ENCODE peak calls at places on chromosome 1, in nine cellular contexts. One of them, this sample, is unnamed.

GRCh38 chr1:248804771-248805681 is 20.7 kb downstream of the SH3BP5L start:
- DNase-seq in NCI-H1436: no peak
- DNase-seq in sciatic nerve: no peak
- DNase-seq in AG09319: no peak
- DNase-seq in fibroblast of mammary gland: no peak
- DNase-seq in neuronal stem cell: no peak
- DNase-seq in ELF-1: no peak
- DNase-seq in GM12892: peak; percentile 48
- DNase-seq in non-pigmented ciliary epithelial cell: no peak
- DNase-seq in this sample: no peak

GRCh38 chr1:40477680-40478057 is 579 bp downstream of the ZFP69 start:
- DNase-seq in NCI-H1436: no peak
- DNase-seq in sciatic nerve: no peak
- DNase-seq in AG09319: no peak
- DNase-seq in fibroblast of mammary gland: peak; percentile 28
- DNase-seq in neuronal stem cell: no peak
- DNase-seq in ELF-1: no peak
- DNase-seq in GM12892: peak; percentile 11
- DNase-seq in non-pigmented ciliary epithelial cell: no peak
- DNase-seq in this sample: no peak

GRCh38 chr1:57254006-57254405 is 169.9 kb downstream of the DAB1 start:
- DNase-seq in NCI-H1436: no peak
- DNase-seq in sciatic nerve: no peak
- DNase-seq in AG09319: no peak
- DNase-seq in fibroblast of mammary gland: peak; percentile 48
- DNase-seq in neuronal stem cell: no peak
- DNase-seq in ELF-1: no peak
- DNase-seq in GM12892: no peak
- DNase-seq in non-pigmented ciliary epithelial cell: peak; percentile 3
- DNase-seq in this sample: no peak

GRCh38 chr1:33195560-33195959 is 13.7 kb upstream of the TRIM62 start:
- DNase-seq in NCI-H1436: no peak
- DNase-seq in sciatic nerve: no peak
- DNase-seq in AG09319: no peak
- DNase-seq in fibroblast of mammary gland: peak; percentile 28
- DNase-seq in neuronal stem cell: no peak
- DNase-seq in ELF-1: no peak
- DNase-seq in GM12892: no peak
- DNase-seq in non-pigmented ciliary epithelial cell: no peak
- DNase-seq in this sample: no peak

GRCh38 chr1:60746278-60746761 is 336.0 kb upstream of the NFIA start:
- DNase-seq in NCI-H1436: no peak
- DNase-seq in sciatic nerve: peak; percentile 58
- DNase-seq in AG09319: no peak
- DNase-seq in fibroblast of mammary gland: no peak
- DNase-seq in neuronal stem cell: no peak
- DNase-seq in ELF-1: no peak
- DNase-seq in GM12892: no peak
- DNase-seq in non-pigmented ciliary epithelial cell: no peak
- DNase-seq in this sample: no peak

GRCh38 chr1:71365451-71365850 is 284.6 kb upstream of the ZRANB2 start:
- DNase-seq in NCI-H1436: no peak
- DNase-seq in sciatic nerve: no peak
- DNase-seq in AG09319: no peak
- DNase-seq in fibroblast of mammary gland: peak; percentile 50
- DNase-seq in neuronal stem cell: no peak
- DNase-seq in ELF-1: no peak
- DNase-seq in GM12892: no peak
- DNase-seq in non-pigmented ciliary epithelial cell: no peak
- DNase-seq in this sample: no peak

GRCh38 chr1:17599301-17600300 is 60.1 kb downstream of the ARHGEF10L start:
- DNase-seq in NCI-H1436: no peak
- DNase-seq in sciatic nerve: no peak
- DNase-seq in AG09319: no peak
- DNase-seq in fibroblast of mammary gland: no peak
- DNase-seq in neuronal stem cell: no peak
- DNase-seq in ELF-1: no peak
- DNase-seq in GM12892: no peak
- DNase-seq in non-pigmented ciliary epithelial cell: no peak
- DNase-seq in this sample: no peak

GRCh38 chr1:32361674-32362473 is 411 bp downstream of the FAM229A start:
- DNase-seq in NCI-H1436: no peak
- DNase-seq in sciatic nerve: peak; percentile 82
- DNase-seq in AG09319: no peak
- DNase-seq in fibroblast of mammary gland: peak; percentile 34
- DNase-seq in neuronal stem cell: no peak
- DNase-seq in ELF-1: peak; percentile 70
- DNase-seq in GM12892: no peak
- DNase-seq in non-pigmented ciliary epithelial cell: no peak
- DNase-seq in this sample: no peak

GRCh38 chr1:71193153-71193552 is 112.3 kb upstream of the ZRANB2 start:
- DNase-seq in NCI-H1436: no peak
- DNase-seq in sciatic nerve: no peak
- DNase-seq in AG09319: no peak
- DNase-seq in fibroblast of mammary gland: peak; percentile 56
- DNase-seq in neuronal stem cell: no peak
- DNase-seq in ELF-1: no peak
- DNase-seq in GM12892: no peak
- DNase-seq in non-pigmented ciliary epithelial cell: no peak
- DNase-seq in this sample: no peak

GRCh38 chr1:221025391-221026355 is 146.4 kb downstream of the HLX start:
- DNase-seq in NCI-H1436: no peak
- DNase-seq in sciatic nerve: no peak
- DNase-seq in AG09319: no peak
- DNase-seq in fibroblast of mammary gland: peak; percentile 65
- DNase-seq in neuronal stem cell: no peak
- DNase-seq in ELF-1: no peak
- DNase-seq in GM12892: no peak
- DNase-seq in non-pigmented ciliary epithelial cell: no peak
- DNase-seq in this sample: no peak

GRCh38 chr1:170536924-170537551 is 5.1 kb downstream of the GORAB start:
- DNase-seq in NCI-H1436: no peak
- DNase-seq in sciatic nerve: no peak
- DNase-seq in AG09319: no peak
- DNase-seq in fibroblast of mammary gland: peak; percentile 42
- DNase-seq in neuronal stem cell: no peak
- DNase-seq in ELF-1: no peak
- DNase-seq in GM12892: no peak
- DNase-seq in non-pigmented ciliary epithelial cell: no peak
- DNase-seq in this sample: no peak

GRCh38 chr1:205268846-205269680 is 41.3 kb downstream of the TMCC2 start:
- DNase-seq in NCI-H1436: no peak
- DNase-seq in sciatic nerve: no peak
- DNase-seq in AG09319: no peak
- DNase-seq in fibroblast of mammary gland: no peak
- DNase-seq in neuronal stem cell: no peak
- DNase-seq in ELF-1: no peak
- DNase-seq in GM12892: no peak
- DNase-seq in non-pigmented ciliary epithelial cell: no peak
- DNase-seq in this sample: no peak

GRCh38 chr1:45934947-45935346 is 131.5 kb downstream of the MAST2 start:
- DNase-seq in NCI-H1436: no peak
- DNase-seq in sciatic nerve: no peak
- DNase-seq in AG09319: no peak
- DNase-seq in fibroblast of mammary gland: no peak
- DNase-seq in neuronal stem cell: no peak
- DNase-seq in ELF-1: no peak
- DNase-seq in GM12892: no peak
- DNase-seq in non-pigmented ciliary epithelial cell: no peak
- DNase-seq in this sample: no peak

GRCh38 chr1:241985787-241986186 is 13.1 kb downstream of the MAP1LC3C start:
- DNase-seq in NCI-H1436: peak; percentile 17
- DNase-seq in sciatic nerve: no peak
- DNase-seq in AG09319: no peak
- DNase-seq in fibroblast of mammary gland: peak; percentile 68
- DNase-seq in neuronal stem cell: peak; percentile 33
- DNase-seq in ELF-1: peak; percentile 55
- DNase-seq in GM12892: peak; percentile 27
- DNase-seq in non-pigmented ciliary epithelial cell: no peak
- DNase-seq in this sample: no peak

GRCh38 chr1:211557894-211558625 is 20.9 kb downstream of the SLC30A1 start:
- DNase-seq in NCI-H1436: no peak
- DNase-seq in sciatic nerve: no peak
- DNase-seq in AG09319: no peak
- DNase-seq in fibroblast of mammary gland: no peak
- DNase-seq in neuronal stem cell: no peak
- DNase-seq in ELF-1: no peak
- DNase-seq in GM12892: no peak
- DNase-seq in non-pigmented ciliary epithelial cell: no peak
- DNase-seq in this sample: no peak

GRCh38 chr1:58548381-58548780 is 1.9 kb upstream of the OMA1 start:
- DNase-seq in NCI-H1436: no peak
- DNase-seq in sciatic nerve: no peak
- DNase-seq in AG09319: no peak
- DNase-seq in fibroblast of mammary gland: no peak
- DNase-seq in neuronal stem cell: no peak
- DNase-seq in ELF-1: no peak
- DNase-seq in GM12892: no peak
- DNase-seq in non-pigmented ciliary epithelial cell: no peak
- DNase-seq in this sample: no peak

GRCh38 chr1:71071720-71072119 is 9.1 kb downstream of the ZRANB2 start:
- DNase-seq in NCI-H1436: no peak
- DNase-seq in sciatic nerve: no peak
- DNase-seq in AG09319: no peak
- DNase-seq in fibroblast of mammary gland: no peak
- DNase-seq in neuronal stem cell: no peak
- DNase-seq in ELF-1: no peak
- DNase-seq in GM12892: no peak
- DNase-seq in non-pigmented ciliary epithelial cell: no peak
- DNase-seq in this sample: no peak

GRCh38 chr1:66335859-66336640 is 197.9 kb upstream of the SGIP1 start:
- DNase-seq in NCI-H1436: no peak
- DNase-seq in sciatic nerve: peak; percentile 75
- DNase-seq in AG09319: no peak
- DNase-seq in fibroblast of mammary gland: peak; percentile 51
- DNase-seq in neuronal stem cell: no peak
- DNase-seq in ELF-1: no peak
- DNase-seq in GM12892: peak; percentile 21
- DNase-seq in non-pigmented ciliary epithelial cell: no peak
- DNase-seq in this sample: no peak

GRCh38 chr1:27960762-27961645 is 1.2 kb downstream of the XKR8 start:
- DNase-seq in NCI-H1436: no peak
- DNase-seq in sciatic nerve: no peak
- DNase-seq in AG09319: no peak
- DNase-seq in fibroblast of mammary gland: peak; percentile 24
- DNase-seq in neuronal stem cell: no peak
- DNase-seq in ELF-1: no peak
- DNase-seq in GM12892: no peak
- DNase-seq in non-pigmented ciliary epithelial cell: no peak
- DNase-seq in this sample: no peak

GRCh38 chr1:201362906-201363305 is 14.6 kb downstream of the TNNT2 start:
- DNase-seq in NCI-H1436: no peak
- DNase-seq in sciatic nerve: no peak
- DNase-seq in AG09319: no peak
- DNase-seq in fibroblast of mammary gland: no peak
- DNase-seq in neuronal stem cell: no peak
- DNase-seq in ELF-1: no peak
- DNase-seq in GM12892: no peak
- DNase-seq in non-pigmented ciliary epithelial cell: no peak
- DNase-seq in this sample: no peak

GRCh38 chr1:9388628-9389184 is 96.0 kb downstream of the SPSB1 start:
- DNase-seq in NCI-H1436: no peak
- DNase-seq in sciatic nerve: no peak
- DNase-seq in AG09319: no peak
- DNase-seq in fibroblast of mammary gland: peak; percentile 63
- DNase-seq in neuronal stem cell: no peak
- DNase-seq in ELF-1: peak; percentile 66
- DNase-seq in GM12892: no peak
- DNase-seq in non-pigmented ciliary epithelial cell: no peak
- DNase-seq in this sample: no peak

GRCh38 chr1:85473390-85473789 is 8.4 kb upstream of the DDAH1 start:
- DNase-seq in NCI-H1436: no peak
- DNase-seq in sciatic nerve: no peak
- DNase-seq in AG09319: no peak
- DNase-seq in fibroblast of mammary gland: peak; percentile 56
- DNase-seq in neuronal stem cell: no peak
- DNase-seq in ELF-1: no peak
- DNase-seq in GM12892: no peak
- DNase-seq in non-pigmented ciliary epithelial cell: no peak
- DNase-seq in this sample: no peak

GRCh38 chr1:227778401-227778947 is 37.0 kb upstream of the PRSS38 start:
- DNase-seq in NCI-H1436: no peak
- DNase-seq in sciatic nerve: peak; percentile 35
- DNase-seq in AG09319: no peak
- DNase-seq in fibroblast of mammary gland: peak; percentile 79
- DNase-seq in neuronal stem cell: no peak
- DNase-seq in ELF-1: no peak
- DNase-seq in GM12892: no peak
- DNase-seq in non-pigmented ciliary epithelial cell: no peak
- DNase-seq in this sample: no peak

GRCh38 chr1:31834501-31834900 is 18.7 kb upstream of the SPOCD1 start:
- DNase-seq in NCI-H1436: peak; percentile 1
- DNase-seq in sciatic nerve: no peak
- DNase-seq in AG09319: no peak
- DNase-seq in fibroblast of mammary gland: no peak
- DNase-seq in neuronal stem cell: no peak
- DNase-seq in ELF-1: no peak
- DNase-seq in GM12892: no peak
- DNase-seq in non-pigmented ciliary epithelial cell: no peak
- DNase-seq in this sample: no peak

GRCh38 chr1:83998205-83998598 is 730 bp downstream of the TTLL7 start:
- DNase-seq in NCI-H1436: no peak
- DNase-seq in sciatic nerve: no peak
- DNase-seq in AG09319: no peak
- DNase-seq in fibroblast of mammary gland: peak; percentile 16
- DNase-seq in neuronal stem cell: peak; percentile 3
- DNase-seq in ELF-1: no peak
- DNase-seq in GM12892: no peak
- DNase-seq in non-pigmented ciliary epithelial cell: no peak
- DNase-seq in this sample: no peak

GRCh38 chr1:31548518-31548898 is 27.8 kb upstream of the TINAGL1 start:
- DNase-seq in NCI-H1436: no peak
- DNase-seq in sciatic nerve: no peak
- DNase-seq in AG09319: no peak
- DNase-seq in fibroblast of mammary gland: peak; percentile 59
- DNase-seq in neuronal stem cell: no peak
- DNase-seq in ELF-1: no peak
- DNase-seq in GM12892: no peak
- DNase-seq in non-pigmented ciliary epithelial cell: no peak
- DNase-seq in this sample: no peak

GRCh38 chr1:219790834-219791615 is 137.3 kb downstream of the SLC30A10 start:
- DNase-seq in NCI-H1436: no peak
- DNase-seq in sciatic nerve: no peak
- DNase-seq in AG09319: no peak
- DNase-seq in fibroblast of mammary gland: no peak
- DNase-seq in neuronal stem cell: no peak
- DNase-seq in ELF-1: no peak
- DNase-seq in GM12892: no peak
- DNase-seq in non-pigmented ciliary epithelial cell: peak; percentile 67
- DNase-seq in this sample: peak; percentile 50

GRCh38 chr1:25017436-25018109 is 87.5 kb upstream of the RUNX3 start:
- DNase-seq in NCI-H1436: no peak
- DNase-seq in sciatic nerve: no peak
- DNase-seq in AG09319: no peak
- DNase-seq in fibroblast of mammary gland: peak; percentile 52
- DNase-seq in neuronal stem cell: no peak
- DNase-seq in ELF-1: peak; percentile 73
- DNase-seq in GM12892: no peak
- DNase-seq in non-pigmented ciliary epithelial cell: no peak
- DNase-seq in this sample: no peak

GRCh38 chr1:155981266-155982088 is 3.1 kb upstream of the ARHGEF2 start:
- DNase-seq in NCI-H1436: no peak
- DNase-seq in sciatic nerve: no peak
- DNase-seq in AG09319: peak; percentile 54
- DNase-seq in fibroblast of mammary gland: peak; percentile 96
- DNase-seq in neuronal stem cell: no peak
- DNase-seq in ELF-1: no peak
- DNase-seq in GM12892: no peak
- DNase-seq in non-pigmented ciliary epithelial cell: no peak
- DNase-seq in this sample: peak; percentile 68

This sample was measured in AG04450.